ENCODE peak calls at places on chromosome 4, in ten cellular contexts. R is aorta; P is tibial nerve; V is RWPE1; X is pancreas; N is AG04450; K is CD8-positive, alpha-beta T cell; J is right lobe of liver; M is IMR-90; E is Peyer's patch. L is an unnamed sample.

GRCh38 chr4:133776961-133777360 is 424.6 kb downstream of the PABPC4L start:
- DNase-seq in R (no peak), P (no peak), V (no peak), X (no peak), N (no peak), K (no peak), J (no peak), M (peak), E (no peak), L (no peak)

GRCh38 chr4:40916880-40917279 is 167.1 kb downstream of the NSUN7 start:
- DNase-seq in R (peak), P (no peak), V (no peak), X (peak), N (no peak), K (no peak), J (no peak), M (no peak), E (no peak), L (no peak)

GRCh38 chr4:26065833-26066232 is 151.8 kb downstream of the SMIM20 start:
- DNase-seq in R (no peak), P (no peak), V (no peak), X (no peak), N (no peak), K (no peak), J (no peak), M (no peak), E (no peak), L (no peak)

GRCh38 chr4:24209131-24209530 is 319.3 kb upstream of the PPARGC1A start:
- DNase-seq in R (no peak), P (no peak), V (no peak), X (no peak), N (no peak), K (no peak), J (no peak), M (no peak), E (no peak), L (no peak)

GRCh38 chr4:158903472-158904043 is 134.7 kb downstream of the FNIP2 start:
- DNase-seq in R (no peak), P (no peak), V (no peak), X (no peak), N (no peak), K (no peak), J (no peak), M (no peak), E (no peak), L (no peak)

GRCh38 chr4:25441519-25442117 is 64.6 kb downstream of the ANAPC4 start:
- DNase-seq in R (no peak), P (peak), V (peak), X (peak), N (peak), K (no peak), J (peak), M (peak), E (peak), L (peak)

GRCh38 chr4:187304131-187304530 is 580.5 kb upstream of the FAT1 start:
- DNase-seq in R (no peak), P (no peak), V (no peak), X (no peak), N (no peak), K (no peak), J (no peak), M (no peak), E (no peak), L (no peak)

GRCh38 chr4:65589331-65589730 is 81.0 kb downstream of the EPHA5 start:
- DNase-seq in R (no peak), P (no peak), V (no peak), X (no peak), N (no peak), K (no peak), J (no peak), M (no peak), E (no peak), L (no peak)

GRCh38 chr4:183858011-183858615 is 47.0 kb upstream of the STOX2 start:
- DNase-seq in R (no peak), P (no peak), V (no peak), X (no peak), N (no peak), K (no peak), J (no peak), M (no peak), E (no peak), L (no peak)

GRCh38 chr4:83561381-83561780 is 25.5 kb downstream of the GPAT3 start:
- DNase-seq in R (no peak), P (peak), V (peak), X (peak), N (no peak), K (no peak), J (peak), M (peak), E (no peak), L (peak)

GRCh38 chr4:168308912-168309311 is 9.6 kb downstream of the DDX60 start:
- DNase-seq in R (no peak), P (no peak), V (no peak), X (no peak), N (no peak), K (no peak), J (no peak), M (no peak), E (no peak), L (no peak)

GRCh38 chr4:74794341-74794801 is at the start of gene BTC:
- DNase-seq in R (peak), P (no peak), V (peak), X (peak), N (no peak), K (no peak), J (peak), M (no peak), E (peak), L (no peak)

GRCh38 chr4:20030108-20030507 is 221.6 kb upstream of the SLIT2 start:
- DNase-seq in R (no peak), P (no peak), V (no peak), X (no peak), N (no peak), K (no peak), J (no peak), M (no peak), E (no peak), L (no peak)

GRCh38 chr4:55736605-55737183 is 82.9 kb upstream of the EXOC1L start:
- DNase-seq in R (no peak), P (no peak), V (peak), X (no peak), N (no peak), K (no peak), J (no peak), M (peak), E (no peak), L (no peak)

GRCh38 chr4:174381419-174381818 is 97.7 kb downstream of the CEP44 start:
- DNase-seq in R (no peak), P (no peak), V (no peak), X (no peak), N (no peak), K (no peak), J (no peak), M (no peak), E (no peak), L (no peak)

GRCh38 chr4:99404595-99405287 is 30.4 kb downstream of the ADH7 start:
- DNase-seq in R (peak), P (no peak), V (peak), X (no peak), N (peak), K (no peak), J (no peak), M (peak), E (no peak), L (peak)

GRCh38 chr4:139844057-139844456 is 178.4 kb downstream of the MGST2 start:
- DNase-seq in R (no peak), P (no peak), V (no peak), X (no peak), N (no peak), K (no peak), J (no peak), M (no peak), E (no peak), L (no peak)

GRCh38 chr4:77921701-77922100 is 59.1 kb downstream of the MRPL1 start:
- DNase-seq in R (no peak), P (no peak), V (peak), X (no peak), N (peak), K (no peak), J (no peak), M (peak), E (no peak), L (peak)

GRCh38 chr4:121380448-121381147 is at the start of gene QRFPR:
- DNase-seq in R (no peak), P (no peak), V (peak), X (no peak), N (no peak), K (no peak), J (no peak), M (no peak), E (no peak), L (no peak)

GRCh38 chr4:67104145-67104544 is 441.2 kb downstream of the CENPC start:
- DNase-seq in R (no peak), P (no peak), V (no peak), X (no peak), N (no peak), K (no peak), J (no peak), M (no peak), E (no peak), L (no peak)

GRCh38 chr4:24260922-24261581 is 323.3 kb downstream of the DHX15 start:
- DNase-seq in R (no peak), P (peak), V (no peak), X (no peak), N (no peak), K (no peak), J (no peak), M (no peak), E (no peak), L (no peak)

GRCh38 chr4:138438608-138439007 is 196.5 kb upstream of the SLC7A11 start:
- DNase-seq in R (no peak), P (no peak), V (no peak), X (no peak), N (no peak), K (no peak), J (no peak), M (peak), E (no peak), L (no peak)

GRCh38 chr4:123505457-123506310 is 109.1 kb downstream of the SPRY1 start:
- DNase-seq in R (peak), P (peak), V (peak), X (peak), N (peak), K (peak), J (peak), M (peak), E (peak), L (no peak)

GRCh38 chr4:26326791-26327190 is 6.0 kb downstream of the RBPJ start:
- DNase-seq in R (no peak), P (no peak), V (no peak), X (no peak), N (peak), K (no peak), J (no peak), M (peak), E (no peak), L (no peak)

GRCh38 chr4:179097741-179098140 is 1655.5 kb upstream of the AGA start:
- DNase-seq in R (no peak), P (no peak), V (no peak), X (no peak), N (peak), K (no peak), J (no peak), M (peak), E (no peak), L (no peak)

GRCh38 chr4:32472918-32473317 is 1752.7 kb downstream of the PCDH7 start:
- DNase-seq in R (no peak), P (no peak), V (no peak), X (no peak), N (no peak), K (no peak), J (no peak), M (no peak), E (no peak), L (no peak)

GRCh38 chr4:21126113-21126512 is 425.9 kb downstream of the PACRGL start:
- DNase-seq in R (no peak), P (no peak), V (no peak), X (no peak), N (no peak), K (no peak), J (no peak), M (no peak), E (no peak), L (no peak)

GRCh38 chr4:127783026-127783769 is 1.1 kb downstream of the HSPA4L start:
- DNase-seq in R (peak), P (peak), V (peak), X (peak), N (no peak), K (no peak), J (peak), M (peak), E (peak), L (peak)

GRCh38 chr4:68466185-68466584 is 18.9 kb downstream of the TMPRSS11E start:
- DNase-seq in R (no peak), P (no peak), V (peak), X (no peak), N (peak), K (no peak), J (no peak), M (peak), E (no peak), L (peak)

GRCh38 chr4:96305030-96305429 is 465.1 kb downstream of the PDHA2 start:
- DNase-seq in R (no peak), P (no peak), V (no peak), X (no peak), N (no peak), K (no peak), J (no peak), M (no peak), E (no peak), L (no peak)

GRCh38 chr4:69518543-69519198 is 23.0 kb upstream of the UGT2B4 start:
- DNase-seq in R (no peak), P (no peak), V (no peak), X (no peak), N (no peak), K (no peak), J (no peak), M (no peak), E (no peak), L (no peak)

GRCh38 chr4:83252782-83253405 is 31.7 kb downstream of the COQ2 start:
- DNase-seq in R (peak), P (peak), V (peak), X (peak), N (no peak), K (peak), J (no peak), M (peak), E (no peak), L (peak)

GRCh38 chr4:13601848-13602247 is 25.7 kb downstream of the BOD1L1 start:
- DNase-seq in R (no peak), P (no peak), V (no peak), X (no peak), N (no peak), K (no peak), J (no peak), M (no peak), E (no peak), L (no peak)
- H3K27ac ChIP-seq in R (no peak), P (no peak), V (no peak), X (no peak), N (no peak), K (no peak), J (no peak), M (no peak), E (no peak), L (no peak)

GRCh38 chr4:1295405-1296055 is 5.8 kb downstream of the MAEA start:
- DNase-seq in R (peak), P (no peak), V (no peak), X (no peak), N (no peak), K (no peak), J (peak), M (no peak), E (peak), L (no peak)

GRCh38 chr4:1293531-1293941 is 3.8 kb downstream of the MAEA start:
- DNase-seq in R (peak), P (no peak), V (no peak), X (no peak), N (no peak), K (no peak), J (peak), M (no peak), E (peak), L (no peak)

GRCh38 chr4:1293981-1294380 is 4.3 kb downstream of the MAEA start:
- DNase-seq in R (peak), P (no peak), V (no peak), X (no peak), N (no peak), K (no peak), J (peak), M (no peak), E (peak), L (no peak)

GRCh38 chr4:1294891-1295290 is 5.2 kb downstream of the MAEA start:
- DNase-seq in R (peak), P (no peak), V (no peak), X (no peak), N (no peak), K (no peak), J (peak), M (no peak), E (peak), L (no peak)

GRCh38 chr4:1294424-1294823 is 4.7 kb downstream of the MAEA start:
- DNase-seq in R (peak), P (no peak), V (no peak), X (no peak), N (no peak), K (no peak), J (peak), M (no peak), E (peak), L (no peak)
- H3K27ac ChIP-seq in R (no peak), P (peak), V (peak), X (no peak), N (no peak), K (no peak), J (no peak), M (no peak), E (no peak), L (no peak)

GRCh38 chr4:54228563-54229501 is at the start of gene PDGFRA:
- DNase-seq in R (peak), P (peak), V (no peak), X (no peak), N (peak), K (no peak), J (peak), M (peak), E (no peak), L (no peak)

GRCh38 chr4:54229631-54230478 is 762 bp downstream of the PDGFRA start:
- DNase-seq in R (peak), P (no peak), V (no peak), X (no peak), N (no peak), K (no peak), J (peak), M (peak), E (no peak), L (no peak)

GRCh38 chr4:54226399-54227260 is 2.5 kb upstream of the PDGFRA start:
- DNase-seq in R (peak), P (peak), V (no peak), X (no peak), N (peak), K (no peak), J (peak), M (peak), E (peak), L (no peak)

GRCh38 chr4:54227261-54228063 is 1.6 kb upstream of the PDGFRA start:
- DNase-seq in R (peak), P (peak), V (no peak), X (no peak), N (no peak), K (no peak), J (no peak), M (peak), E (peak), L (no peak)

DNA sequence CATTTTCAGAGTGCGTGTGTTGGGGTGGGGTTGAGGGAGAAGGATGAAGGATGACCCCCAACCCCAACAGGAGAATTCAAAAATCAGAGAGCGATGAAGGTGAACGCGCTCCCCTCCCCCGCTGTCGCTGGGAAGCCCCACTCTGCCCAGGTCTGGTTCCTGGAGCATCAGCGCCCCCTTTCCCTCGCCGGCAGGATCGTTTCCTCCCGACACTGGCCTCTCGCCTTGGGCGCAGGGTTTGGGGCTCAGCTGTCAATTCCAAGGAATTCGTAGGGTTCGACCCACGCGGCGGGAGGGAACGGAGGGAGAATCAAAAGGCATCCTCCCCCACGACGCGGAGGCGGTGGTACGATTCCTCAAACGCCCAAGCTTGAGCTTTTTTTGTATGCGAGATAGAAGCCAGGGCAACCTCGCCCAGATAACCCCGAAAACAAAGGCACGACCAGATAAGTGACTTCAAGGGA is 997 bp upstream of the PDGFRA start:
- DNase-seq in R (peak), P (peak), V (peak), X (peak), N (peak), K (peak), J (peak), M (peak), E (peak), L (no peak)
- H3K27ac ChIP-seq in R (no peak), P (peak), V (no peak), X (peak), N (peak), K (no peak), J (no peak), M (peak), E (peak), L (no peak)

GRCh38 chr4:53480909-53481308 is 103.5 kb downstream of the FIP1L1 start:
- DNase-seq in R (no peak), P (no peak), V (no peak), X (no peak), N (no peak), K (no peak), J (no peak), M (peak), E (no peak), L (no peak)

GRCh38 chr4:53477666-53478065 is 100.2 kb downstream of the FIP1L1 start:
- DNase-seq in R (no peak), P (no peak), V (no peak), X (no peak), N (no peak), K (no peak), J (no peak), M (peak), E (no peak), L (no peak)

GRCh38 chr4:53479731-53480525 is 102.5 kb downstream of the FIP1L1 start:
- DNase-seq in R (no peak), P (no peak), V (peak), X (no peak), N (no peak), K (no peak), J (no peak), M (peak), E (no peak), L (no peak)

GRCh38 chr4:53477038-53477565 is 99.7 kb downstream of the FIP1L1 start:
- DNase-seq in R (no peak), P (no peak), V (peak), X (no peak), N (no peak), K (no peak), J (no peak), M (peak), E (no peak), L (peak)

DNA sequence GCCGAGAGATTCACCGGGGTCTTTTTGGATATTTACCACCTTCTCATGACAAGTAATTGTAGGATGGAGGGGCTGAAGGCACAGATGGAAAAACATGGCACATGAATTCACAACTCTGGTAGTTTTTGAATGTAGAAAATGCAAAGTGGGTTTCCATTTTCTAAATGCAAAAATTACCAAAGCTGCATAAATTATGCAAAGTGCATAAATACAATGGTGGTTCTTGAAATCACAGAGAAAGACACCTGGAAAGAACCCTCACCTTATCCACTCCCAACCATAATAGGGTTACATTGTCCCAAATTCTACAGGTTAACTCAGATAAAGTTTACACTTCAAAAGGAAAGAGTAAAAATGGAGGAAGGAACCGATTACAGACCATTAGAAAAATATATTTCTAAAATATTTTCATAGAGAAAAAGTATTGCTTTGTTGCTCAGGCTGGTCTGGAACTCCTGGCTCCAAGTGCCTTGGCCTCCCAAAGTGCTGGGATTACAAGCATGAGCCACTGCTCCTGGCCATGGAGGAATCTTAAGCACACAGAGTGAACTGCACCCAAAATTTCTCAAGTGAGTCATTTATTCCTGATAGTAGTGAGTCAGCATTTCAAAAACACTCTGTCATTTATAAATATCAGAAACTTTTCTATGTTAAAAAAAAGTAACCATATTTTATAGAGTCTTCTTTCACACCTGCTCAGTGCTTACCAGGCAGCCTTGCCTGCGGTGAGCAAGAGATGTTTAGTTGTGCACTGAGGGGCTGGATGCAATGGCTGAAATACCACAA is 101.4 kb downstream of the FIP1L1 start:
- DNase-seq in R (peak), P (no peak), V (peak), X (no peak), N (peak), K (no peak), J (no peak), M (peak), E (no peak), L (peak)
- H3K27ac ChIP-seq in R (no peak), P (no peak), V (no peak), X (no peak), N (peak), K (no peak), J (no peak), M (peak), E (no peak), L (peak)

GRCh38 chr4:14265651-14266050 is 638.1 kb upstream of the BOD1L1 start:
- DNase-seq in R (no peak), P (no peak), V (no peak), X (no peak), N (no peak), K (no peak), J (no peak), M (no peak), E (no peak), L (no peak)
- H3K27ac ChIP-seq in R (no peak), P (no peak), V (no peak), X (no peak), N (no peak), K (no peak), J (no peak), M (no peak), E (no peak), L (no peak)